ENCODE peak calls at places on chromosomes 12 and 14, in five cellular contexts. One of them, this sample, is unnamed.
A peak's percentile ranks its signal among the peaks of the same experiment; 100 is the strongest.

GRCh38 chr12:46553266-46553665 is 180.7 kb upstream of the SLC38A2 start:
- DNase-seq in NB4: no peak
- DNase-seq in stomach: no peak
- DNase-seq in choroid plexus epithelial cell: peak; percentile 70
- DNase-seq in body of pancreas: no peak
- DNase-seq in this sample: no peak

GRCh38 chr14:45140661-45141187 is 5.0 kb downstream of the FANCM start:
- DNase-seq in NB4: no peak
- DNase-seq in stomach: no peak
- DNase-seq in choroid plexus epithelial cell: no peak
- DNase-seq in body of pancreas: no peak
- DNase-seq in this sample: no peak

GRCh38 chr12:5432011-5432400 is at the start of gene NTF3:
- DNase-seq in NB4: no peak
- DNase-seq in stomach: no peak
- DNase-seq in choroid plexus epithelial cell: peak; percentile 11
- DNase-seq in body of pancreas: peak; percentile 21
- DNase-seq in this sample: no peak

GRCh38 chr12:19144287-19144686 is 14.8 kb downstream of the PLEKHA5 start:
- DNase-seq in NB4: no peak
- DNase-seq in stomach: no peak
- DNase-seq in choroid plexus epithelial cell: no peak
- DNase-seq in body of pancreas: no peak
- DNase-seq in this sample: no peak

GRCh38 chr14:36241183-36241582 is 64.7 kb upstream of the PTCSC3 start:
- DNase-seq in NB4: peak; percentile 3
- DNase-seq in stomach: no peak
- DNase-seq in choroid plexus epithelial cell: peak; percentile 43
- DNase-seq in body of pancreas: no peak
- DNase-seq in this sample: no peak

GRCh38 chr12:47147749-47148148 is 68.0 kb upstream of the AMIGO2 start:
- DNase-seq in NB4: no peak
- DNase-seq in stomach: no peak
- DNase-seq in choroid plexus epithelial cell: no peak
- DNase-seq in body of pancreas: no peak
- DNase-seq in this sample: no peak

GRCh38 chr14:106459971-106460730 is 933.8 kb downstream of the TMEM121 start:
- DNase-seq in NB4: peak; percentile 21
- DNase-seq in stomach: no peak
- DNase-seq in choroid plexus epithelial cell: no peak
- DNase-seq in body of pancreas: no peak
- DNase-seq in this sample: peak; percentile 29

GRCh38 chr14:103057372-103058208 is at the start of gene CDC42BPB:
- DNase-seq in NB4: peak; percentile 84
- DNase-seq in stomach: peak; percentile 92
- DNase-seq in choroid plexus epithelial cell: peak; percentile 91
- DNase-seq in body of pancreas: peak; percentile 93
- DNase-seq in this sample: peak; percentile 95

GRCh38 chr14:100080206-100080605 is 15.0 kb downstream of the EVL start:
- DNase-seq in NB4: no peak
- DNase-seq in stomach: no peak
- DNase-seq in choroid plexus epithelial cell: no peak
- DNase-seq in body of pancreas: no peak
- DNase-seq in this sample: no peak

GRCh38 chr14:34623506-34623905 is 6.4 kb downstream of the SNX6 start:
- DNase-seq in NB4: no peak
- DNase-seq in stomach: no peak
- DNase-seq in choroid plexus epithelial cell: peak; percentile 25
- DNase-seq in body of pancreas: no peak
- DNase-seq in this sample: no peak

GRCh38 chr14:101065246-101065645 is 161.7 kb upstream of the RTL1 start:
- DNase-seq in NB4: no peak
- DNase-seq in stomach: no peak
- DNase-seq in choroid plexus epithelial cell: no peak
- DNase-seq in body of pancreas: no peak
- DNase-seq in this sample: peak; percentile 7

GRCh38 chr14:104207142-104207845 is 68.9 kb downstream of the KIF26A start:
- DNase-seq in NB4: no peak
- DNase-seq in stomach: no peak
- DNase-seq in choroid plexus epithelial cell: no peak
- DNase-seq in body of pancreas: no peak
- DNase-seq in this sample: no peak

GRCh38 chr12:538731-539539 is 79.2 kb downstream of the B4GALNT3 start:
- DNase-seq in NB4: no peak
- DNase-seq in stomach: peak; percentile 82
- DNase-seq in choroid plexus epithelial cell: peak; percentile 64
- DNase-seq in body of pancreas: peak; percentile 76
- DNase-seq in this sample: no peak

GRCh38 chr12:132404435-132404855 is 75.1 kb upstream of the GALNT9 start:
- DNase-seq in NB4: no peak
- DNase-seq in stomach: no peak
- DNase-seq in choroid plexus epithelial cell: no peak
- DNase-seq in body of pancreas: no peak
- DNase-seq in this sample: no peak

GRCh38 chr14:64060199-64060545 is 207.4 kb downstream of the SYNE2 start:
- DNase-seq in NB4: no peak
- DNase-seq in stomach: no peak
- DNase-seq in choroid plexus epithelial cell: no peak
- DNase-seq in body of pancreas: no peak
- DNase-seq in this sample: no peak

GRCh38 chr12:120497524-120498150 is 1.7 kb downstream of the DYNLL1 start:
- DNase-seq in NB4: no peak
- DNase-seq in stomach: no peak
- DNase-seq in choroid plexus epithelial cell: peak; percentile 55
- DNase-seq in body of pancreas: no peak
- DNase-seq in this sample: no peak

GRCh38 chr12:98594050-98594853 is 766 bp downstream of the SLC25A3 start:
- DNase-seq in NB4: peak; percentile 47
- DNase-seq in stomach: peak; percentile 44
- DNase-seq in choroid plexus epithelial cell: no peak
- DNase-seq in body of pancreas: peak; percentile 46
- DNase-seq in this sample: peak; percentile 24

GRCh38 chr12:89064151-89064550 is 288.1 kb downstream of the DUSP6 start:
- DNase-seq in NB4: no peak
- DNase-seq in stomach: no peak
- DNase-seq in choroid plexus epithelial cell: no peak
- DNase-seq in body of pancreas: no peak
- DNase-seq in this sample: no peak

GRCh38 chr14:79899610-79900009 is 311.7 kb downstream of the DIO2 start:
- DNase-seq in NB4: no peak
- DNase-seq in stomach: no peak
- DNase-seq in choroid plexus epithelial cell: no peak
- DNase-seq in body of pancreas: no peak
- DNase-seq in this sample: no peak

GRCh38 chr12:54041097-54041690 is 8.3 kb downstream of the HOXC5 start:
- DNase-seq in NB4: no peak
- DNase-seq in stomach: no peak
- DNase-seq in choroid plexus epithelial cell: no peak
- DNase-seq in body of pancreas: no peak
- DNase-seq in this sample: no peak

GRCh38 chr12:10369557-10370150 is 20.2 kb downstream of the KLRK1 start:
- DNase-seq in NB4: no peak
- DNase-seq in stomach: no peak
- DNase-seq in choroid plexus epithelial cell: no peak
- DNase-seq in body of pancreas: no peak
- DNase-seq in this sample: no peak

GRCh38 chr14:35404246-35404495 is 378 bp downstream of the NFKBIA start:
- DNase-seq in NB4: no peak
- DNase-seq in stomach: no peak
- DNase-seq in choroid plexus epithelial cell: no peak
- DNase-seq in body of pancreas: no peak
- DNase-seq in this sample: no peak

GRCh38 chr14:98623806-98624430 is 648.1 kb downstream of the BCL11B start:
- DNase-seq in NB4: no peak
- DNase-seq in stomach: no peak
- DNase-seq in choroid plexus epithelial cell: no peak
- DNase-seq in body of pancreas: no peak
- DNase-seq in this sample: no peak

GRCh38 chr12:121794532-121795028 is 1.1 kb upstream of the RHOF start:
- DNase-seq in NB4: no peak
- DNase-seq in stomach: no peak
- DNase-seq in choroid plexus epithelial cell: no peak
- DNase-seq in body of pancreas: peak; percentile 52
- DNase-seq in this sample: no peak

GRCh38 chr14:23438130-23438893 is 2.9 kb upstream of the MYH7 start:
- DNase-seq in NB4: no peak
- DNase-seq in stomach: no peak
- DNase-seq in choroid plexus epithelial cell: no peak
- DNase-seq in body of pancreas: no peak
- DNase-seq in this sample: no peak
- TF ChIP-seq CTCF in NB4: no peak
- TF ChIP-seq CTCF in stomach: no peak
- TF ChIP-seq CTCF in choroid plexus epithelial cell: no peak
- TF ChIP-seq CTCF in body of pancreas: no peak
- TF ChIP-seq CTCF in this sample: no peak

GRCh38 chr14:27672047-27672446 is 1074.2 kb upstream of the NOVA1 start:
- DNase-seq in NB4: peak; percentile 12
- DNase-seq in stomach: no peak
- DNase-seq in choroid plexus epithelial cell: no peak
- DNase-seq in body of pancreas: no peak
- DNase-seq in this sample: peak; percentile 8
- H3K4me3 ChIP-seq in NB4: no peak overlapping the region
- H3K4me3 ChIP-seq in stomach: no peak overlapping the region
- H3K4me3 ChIP-seq in choroid plexus epithelial cell: no peak overlapping the region
- H3K4me3 ChIP-seq in body of pancreas: no peak overlapping the region
- H3K4me3 ChIP-seq in this sample: no peak overlapping the region

GRCh38 chr14:61925043-61925442 is 162.8 kb downstream of the SNAPC1 start:
- DNase-seq in NB4: peak; percentile 14
- DNase-seq in stomach: no peak
- DNase-seq in choroid plexus epithelial cell: peak; percentile 46
- DNase-seq in body of pancreas: peak; percentile 39
- DNase-seq in this sample: no peak
- TF ChIP-seq CTCF in NB4: peak; percentile 12
- TF ChIP-seq CTCF in stomach: no peak
- TF ChIP-seq CTCF in choroid plexus epithelial cell: peak; percentile 49
- TF ChIP-seq CTCF in body of pancreas: peak; percentile 12
- TF ChIP-seq CTCF in this sample: no peak

DNA sequence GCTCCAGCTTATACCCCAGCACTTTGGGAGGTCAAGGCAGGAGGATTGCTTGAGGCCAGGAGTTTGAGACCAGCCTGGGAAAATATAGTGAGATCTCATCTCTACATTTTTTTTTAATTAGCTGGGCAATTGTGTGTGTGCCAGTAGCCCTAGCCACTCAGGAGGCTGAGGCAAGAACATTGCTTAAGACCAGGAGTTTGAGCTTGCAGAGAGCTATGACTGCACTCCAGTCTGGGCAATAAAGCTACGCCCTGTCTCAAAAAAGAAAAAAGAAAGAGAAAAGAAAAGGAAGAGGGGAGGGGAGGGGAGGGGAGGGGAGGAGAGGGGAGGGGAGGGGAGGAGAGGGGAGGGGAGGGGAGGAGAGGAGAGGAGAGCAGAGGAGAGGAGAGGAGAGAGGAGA is 77.0 kb downstream of the RASSF9 start:
- DNase-seq in NB4: no peak
- DNase-seq in stomach: no peak
- DNase-seq in choroid plexus epithelial cell: no peak
- DNase-seq in body of pancreas: no peak
- DNase-seq in this sample: no peak
- H3K4me3 ChIP-seq in NB4: no peak overlapping the region
- H3K4me3 ChIP-seq in stomach: no peak overlapping the region
- H3K4me3 ChIP-seq in choroid plexus epithelial cell: no peak overlapping the region
- H3K4me3 ChIP-seq in body of pancreas: no peak overlapping the region
- H3K4me3 ChIP-seq in this sample: no peak overlapping the region

GRCh38 chr14:77219591-77219990 is 38.0 kb downstream of the TMEM63C start:
- DNase-seq in NB4: no peak
- DNase-seq in stomach: peak; percentile 54
- DNase-seq in choroid plexus epithelial cell: no peak
- DNase-seq in body of pancreas: peak; percentile 93
- DNase-seq in this sample: no peak
- TF ChIP-seq CTCF in NB4: no peak
- TF ChIP-seq CTCF in stomach: no peak
- TF ChIP-seq CTCF in choroid plexus epithelial cell: no peak
- TF ChIP-seq CTCF in body of pancreas: no peak
- TF ChIP-seq CTCF in this sample: no peak

GRCh38 chr14:58149196-58149595 is 2.8 kb downstream of the ARMH4 start:
- DNase-seq in NB4: no peak
- DNase-seq in stomach: no peak
- DNase-seq in choroid plexus epithelial cell: no peak
- DNase-seq in body of pancreas: no peak
- DNase-seq in this sample: no peak

GRCh38 chr14:58151701-58152568 is at the start of gene ARMH4:
- DNase-seq in NB4: peak; percentile 81
- DNase-seq in stomach: peak; percentile 86
- DNase-seq in choroid plexus epithelial cell: peak; percentile 77
- DNase-seq in body of pancreas: peak; percentile 91
- DNase-seq in this sample: peak; percentile 78

GRCh38 chr14:58152569-58152857 is 500 bp upstream of the ARMH4 start:
- DNase-seq in NB4: no peak
- DNase-seq in stomach: no peak
- DNase-seq in choroid plexus epithelial cell: no peak
- DNase-seq in body of pancreas: no peak
- DNase-seq in this sample: no peak

GRCh38 chr14:58151264-58151700 is 731 bp downstream of the ARMH4 start:
- DNase-seq in NB4: no peak
- DNase-seq in stomach: no peak
- DNase-seq in choroid plexus epithelial cell: peak; percentile 14
- DNase-seq in body of pancreas: no peak
- DNase-seq in this sample: no peak

GRCh38 chr14:58150243-58150805 is 1.7 kb downstream of the ARMH4 start:
- DNase-seq in NB4: no peak
- DNase-seq in stomach: no peak
- DNase-seq in choroid plexus epithelial cell: no peak
- DNase-seq in body of pancreas: no peak
- DNase-seq in this sample: no peak
- H3K4me3 ChIP-seq in NB4: no peak overlapping the region
- H3K4me3 ChIP-seq in stomach: no peak overlapping the region
- H3K4me3 ChIP-seq in choroid plexus epithelial cell: no peak overlapping the region
- H3K4me3 ChIP-seq in body of pancreas: no peak overlapping the region
- H3K4me3 ChIP-seq in this sample: no peak overlapping the region

DNA sequence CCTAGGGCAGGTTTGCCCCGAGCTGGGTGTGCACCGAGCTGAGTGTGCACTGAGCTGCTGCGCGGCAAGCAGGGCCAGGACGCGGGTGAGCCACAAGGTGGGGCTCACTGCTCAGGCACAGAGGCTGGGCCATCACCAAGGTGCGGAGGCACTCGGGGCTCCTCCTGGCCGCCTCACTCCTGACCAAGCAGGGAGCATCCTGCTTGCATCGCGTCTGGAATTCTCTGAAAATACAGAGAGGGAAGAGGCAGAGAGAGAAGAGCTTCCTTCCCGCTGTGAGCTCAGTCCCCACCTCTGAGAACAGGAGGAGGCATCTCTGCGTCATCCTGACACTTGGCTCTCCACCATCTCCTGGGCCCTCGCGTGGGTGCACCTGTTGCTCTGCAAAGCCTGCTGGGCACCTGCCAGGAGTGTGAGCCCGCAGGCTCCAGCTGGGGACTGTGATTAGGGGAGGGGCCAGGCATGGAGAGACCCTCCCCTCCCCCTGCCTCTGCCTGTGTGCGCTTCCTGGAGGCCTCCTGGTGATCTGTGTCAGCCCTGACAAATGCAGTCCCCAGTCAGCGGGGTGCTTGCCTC is 116.3 kb downstream of the GLT1D1 start:
- DNase-seq in NB4: peak; percentile 50
- DNase-seq in stomach: peak; percentile 34
- DNase-seq in choroid plexus epithelial cell: peak; percentile 20
- DNase-seq in body of pancreas: peak; percentile 52
- DNase-seq in this sample: peak; percentile 55
- TF ChIP-seq CTCF in NB4: peak; percentile 47
- TF ChIP-seq CTCF in stomach: no peak
- TF ChIP-seq CTCF in choroid plexus epithelial cell: peak; percentile 53
- TF ChIP-seq CTCF in body of pancreas: peak; percentile 28
- TF ChIP-seq CTCF in this sample: peak; percentile 62